ENCODE peak calls at places on chromosomes 11 and 22, in eight cellular contexts. U is activated gamma-delta T cell treated with anti-CD3 and anti-CD28 coated beads, Interleukin-2, amount 50 U/mL, for 16 hours; P is NCI-H1436; F is DMS79 treated with DMSO at 0.1 percent for 48 hours; N is NCI-H1092; Z is T-helper 9 cell; A is Calu3; O is aorta. L is an unnamed sample.

GRCh38 chr22:48354082-48354481 is 1473.6 kb downstream of the BRD1 start:
- DNase-seq in Z (no peak), O (peak), U (no peak), A (no peak), P (no peak), N (no peak), F (no peak), L (no peak)

GRCh38 chr11:90243534-90243933 is 20.7 kb upstream of the CHORDC1 start:
- DNase-seq in F (peak), Z (no peak), O (no peak), U (no peak), N (no peak), P (peak), A (no peak), L (peak)

GRCh38 chr11:122046846-122047245 is 69.2 kb downstream of the BLID start:
- DNase-seq in A (no peak), N (no peak), P (no peak), F (no peak), Z (no peak), U (no peak), O (peak), L (no peak)

GRCh38 chr22:29733362-29734322 is 13.8 kb downstream of the CABP7 start:
- DNase-seq in U (no peak), Z (no peak), O (no peak), P (peak), N (peak), A (no peak), F (peak), L (peak)

GRCh38 chr11:67507242-67507890 is 596 bp downstream of the CDK2AP2 start:
- DNase-seq in P (peak), O (peak), Z (no peak), A (no peak), F (no peak), U (no peak), N (no peak), L (no peak)

GRCh38 chr22:34294986-34295385 is 374.7 kb upstream of the LARGE1 start:
- DNase-seq in A (no peak), U (no peak), O (no peak), P (no peak), F (no peak), N (no peak), Z (no peak), L (no peak)

GRCh38 chr22:29784451-29785361 is 17.5 kb downstream of the UQCR10 start:
- DNase-seq in F (no peak), N (no peak), Z (no peak), P (no peak), O (no peak), U (no peak), A (no peak), L (no peak)

GRCh38 chr11:15575409-15575808 is 460.7 kb downstream of the INSC start:
- DNase-seq in F (no peak), O (no peak), U (no peak), N (no peak), A (no peak), P (no peak), Z (no peak), L (no peak)

GRCh38 chr22:46262449-46263207 is 515 bp downstream of the PKDREJ start:
- DNase-seq in O (peak), A (no peak), F (no peak), Z (no peak), N (no peak), P (no peak), U (no peak), L (no peak)

GRCh38 chr22:43002198-43002577 is 12.8 kb downstream of the PACSIN2 start:
- DNase-seq in A (no peak), F (no peak), N (no peak), U (no peak), O (peak), Z (no peak), P (no peak), L (no peak)

GRCh38 chr11:75461136-75461535 is 28.1 kb upstream of the KLHL35 start:
- DNase-seq in O (peak), Z (no peak), F (no peak), P (no peak), U (no peak), N (no peak), A (no peak), L (no peak)

GRCh38 chr22:50626856-50627451 is 998 bp downstream of the ARSA start:
- DNase-seq in Z (no peak), A (no peak), U (no peak), N (no peak), O (peak), P (no peak), F (no peak), L (no peak)

GRCh38 chr11:22920939-22921565 is 60.8 kb upstream of the CCDC179 start:
- DNase-seq in F (peak), N (peak), Z (no peak), A (peak), O (no peak), P (peak), U (no peak), L (peak)

GRCh38 chr22:48045369-48045768 is 1282.9 kb downstream of the TBC1D22A start:
- DNase-seq in F (no peak), U (no peak), Z (no peak), O (no peak), P (no peak), A (no peak), N (no peak), L (no peak)

GRCh38 chr11:9748361-9748970 is 84.6 kb downstream of the SWAP70 start:
- DNase-seq in N (peak), U (peak), F (no peak), A (peak), Z (no peak), O (no peak), P (peak), L (peak)

GRCh38 chr11:68471360-68472340 is 11.1 kb downstream of the PPP6R3 start:
- DNase-seq in A (no peak), O (peak), N (no peak), U (no peak), Z (peak), F (no peak), P (no peak), L (no peak)

GRCh38 chr11:32262367-32262766 is 171.5 kb downstream of the RCN1 start:
- DNase-seq in U (no peak), Z (no peak), P (no peak), A (no peak), F (no peak), N (no peak), O (no peak), L (no peak)

GRCh38 chr11:110069158-110069737 is 23.9 kb upstream of the ZC3H12C start:
- DNase-seq in U (no peak), N (no peak), P (no peak), A (no peak), F (no peak), Z (no peak), O (no peak), L (no peak)

GRCh38 chr11:86717817-86718501 is 45.5 kb upstream of the ME3 start:
- DNase-seq in Z (no peak), U (no peak), A (no peak), O (no peak), F (no peak), P (no peak), N (no peak), L (no peak)

GRCh38 chr22:27399161-27399560 is 402.4 kb downstream of the MN1 start:
- DNase-seq in U (no peak), F (no peak), N (no peak), P (no peak), O (no peak), A (no peak), Z (no peak), L (no peak)

GRCh38 chr22:45226681-45227186 is 14.0 kb downstream of the KIAA0930 start:
- DNase-seq in O (peak), P (no peak), N (no peak), U (no peak), A (peak), Z (no peak), F (no peak), L (no peak)

GRCh38 chr11:60985991-60986915 is 14.8 kb downstream of the CD6 start:
- DNase-seq in O (no peak), Z (peak), F (no peak), P (no peak), A (peak), U (peak), N (no peak), L (no peak)